ENCODE peak calls at places on chromosomes 12 and 14, in seven cellular contexts. G is endothelial cell of umbilical vein, H is lower leg skin, S is heart left ventricle, R is stomach, N is A549, W is GM12892. Y is an unnamed sample.

GRCh38 chr12:25459541-25459951 is 93.5 kb downstream of the LMNTD1 start:
- DNase-seq in G (no peak), H (no peak), S (no peak), R (no peak), N (no peak), W (peak; percentile 12), Y (no peak)

GRCh38 chr12:52119398-52120254 is 40.1 kb downstream of the SMIM41 start:
- DNase-seq in G (peak; percentile 35), H (peak; percentile 84), S (no peak), R (peak; percentile 77), N (peak; percentile 62), W (peak; percentile 40), Y (peak; percentile 50)

GRCh38 chr12:615620-616019 is 47.6 kb downstream of the NINJ2 start:
- DNase-seq in G (peak; percentile 90), H (no peak), S (no peak), R (no peak), N (no peak), W (no peak), Y (no peak)

GRCh38 chr14:77014734-77015133 is 13.8 kb downstream of the IRF2BPL start:
- DNase-seq in G (no peak), H (no peak), S (no peak), R (no peak), N (no peak), W (no peak), Y (no peak)

GRCh38 chr12:120209851-120210250 is 8.9 kb upstream of the RPLP0 start:
- DNase-seq in G (no peak), H (no peak), S (no peak), R (no peak), N (no peak), W (no peak), Y (no peak)

GRCh38 chr12:57254506-57255280 is 3.7 kb upstream of the STAC3 start:
- DNase-seq in G (no peak), H (peak; percentile 57), S (no peak), R (no peak), N (no peak), W (no peak), Y (no peak)

GRCh38 chr12:98998697-98999299 is 353.7 kb downstream of the APAF1 start:
- DNase-seq in G (peak; percentile 49), H (no peak), S (no peak), R (no peak), N (peak; percentile 47), W (no peak), Y (peak; percentile 13)

GRCh38 chr14:89041245-89041585 is 216.8 kb downstream of the TTC8 start:
- DNase-seq in G (no peak), H (no peak), S (no peak), R (peak; percentile 74), N (no peak), W (no peak), Y (no peak)

GRCh38 chr14:63800651-63801385 is 52.0 kb upstream of the SYNE2 start:
- DNase-seq in G (no peak), H (no peak), S (no peak), R (no peak), N (no peak), W (no peak), Y (peak; percentile 14)

GRCh38 chr12:92844147-92844763 is 84.8 kb downstream of the EEA1 start:
- DNase-seq in G (no peak), H (no peak), S (no peak), R (no peak), N (no peak), W (no peak), Y (no peak)

GRCh38 chr12:113171543-113171942 is 13.7 kb downstream of the DDX54 start:
- DNase-seq in G (no peak), H (no peak), S (no peak), R (no peak), N (no peak), W (no peak), Y (no peak)

GRCh38 chr12:130818381-130819247 is 20.4 kb downstream of the STX2 start:
- DNase-seq in G (peak; percentile 36), H (peak; percentile 92), S (peak; percentile 70), R (peak; percentile 80), N (peak; percentile 49), W (peak; percentile 94), Y (no peak)
- TF ChIP-seq POLR2A in G (no peak), H (no peak), S (no peak), R (no peak), N (no peak), W (no peak), Y (no peak)

DNA sequence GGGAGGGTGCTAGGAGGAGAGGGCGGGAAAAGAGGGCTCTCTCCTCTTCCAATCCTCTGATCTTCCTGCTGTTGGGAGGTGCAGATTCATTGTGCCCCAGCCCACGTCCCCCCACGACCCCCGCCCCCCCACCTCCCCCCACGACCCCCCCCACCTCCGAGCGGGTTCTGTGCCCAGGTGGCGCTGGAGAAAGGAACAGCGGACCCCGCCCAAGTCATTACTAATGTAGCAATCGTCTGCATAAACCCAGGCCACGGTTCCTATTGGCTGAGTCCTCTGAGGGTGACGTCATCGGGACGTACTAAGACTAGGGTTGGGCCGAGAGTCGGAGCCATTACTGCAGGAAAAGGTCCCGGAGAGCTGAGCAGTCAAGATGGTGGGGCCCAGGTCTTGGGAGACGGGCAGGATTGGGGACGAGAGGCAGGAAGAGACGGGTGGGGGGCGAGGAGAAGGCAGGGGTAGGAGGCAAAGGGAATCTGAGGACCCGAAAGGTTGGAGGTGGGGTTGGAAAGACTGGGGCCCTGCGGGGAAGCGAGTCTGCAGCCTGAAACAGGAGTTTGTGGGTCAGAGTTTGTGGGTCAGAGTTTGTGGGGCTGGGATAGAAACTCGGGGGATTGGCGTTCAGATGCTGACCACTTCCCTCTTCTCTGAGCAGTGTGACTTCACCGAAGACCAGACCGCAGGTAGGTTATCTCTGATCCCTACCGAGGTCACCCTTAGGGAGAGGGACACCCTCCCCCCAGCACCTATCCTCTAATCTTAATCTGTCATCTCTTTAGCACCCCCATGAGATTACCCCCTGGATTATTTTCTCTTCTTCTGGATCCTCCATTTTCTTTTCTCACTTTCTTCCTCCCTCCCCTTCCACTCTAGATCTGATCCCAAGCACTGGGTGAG is at the start of gene MYL6:
- DNase-seq in G (peak; percentile 96), H (peak; percentile 99), S (peak; percentile 98), R (peak; percentile 98), N (peak; percentile 99), W (peak; percentile 83), Y (peak; percentile 81)
- TF ChIP-seq POLR2A in G (peak; percentile 99), H (no peak), S (peak; percentile 99), R (peak; percentile 99), N (peak; percentile 99), W (peak; percentile 99), Y (peak; percentile 96)

GRCh38 chr12:3276226-3276625 is 199.0 kb downstream of the TSPAN9 start:
- DNase-seq in G (no peak), H (no peak), S (no peak), R (no peak), N (no peak), W (no peak), Y (no peak)

GRCh38 chr12:3273409-3273853 is 196.3 kb downstream of the TSPAN9 start:
- DNase-seq in G (no peak), H (no peak), S (no peak), R (no peak), N (peak; percentile 34), W (no peak), Y (peak; percentile 95)

GRCh38 chr12:3274664-3275063 is 197.5 kb downstream of the TSPAN9 start:
- DNase-seq in G (no peak), H (no peak), S (no peak), R (no peak), N (no peak), W (no peak), Y (no peak)

GRCh38 chr12:3277261-3277943 is 200.2 kb downstream of the TSPAN9 start:
- DNase-seq in G (no peak), H (no peak), S (no peak), R (peak; percentile 42), N (no peak), W (no peak), Y (no peak)

DNA sequence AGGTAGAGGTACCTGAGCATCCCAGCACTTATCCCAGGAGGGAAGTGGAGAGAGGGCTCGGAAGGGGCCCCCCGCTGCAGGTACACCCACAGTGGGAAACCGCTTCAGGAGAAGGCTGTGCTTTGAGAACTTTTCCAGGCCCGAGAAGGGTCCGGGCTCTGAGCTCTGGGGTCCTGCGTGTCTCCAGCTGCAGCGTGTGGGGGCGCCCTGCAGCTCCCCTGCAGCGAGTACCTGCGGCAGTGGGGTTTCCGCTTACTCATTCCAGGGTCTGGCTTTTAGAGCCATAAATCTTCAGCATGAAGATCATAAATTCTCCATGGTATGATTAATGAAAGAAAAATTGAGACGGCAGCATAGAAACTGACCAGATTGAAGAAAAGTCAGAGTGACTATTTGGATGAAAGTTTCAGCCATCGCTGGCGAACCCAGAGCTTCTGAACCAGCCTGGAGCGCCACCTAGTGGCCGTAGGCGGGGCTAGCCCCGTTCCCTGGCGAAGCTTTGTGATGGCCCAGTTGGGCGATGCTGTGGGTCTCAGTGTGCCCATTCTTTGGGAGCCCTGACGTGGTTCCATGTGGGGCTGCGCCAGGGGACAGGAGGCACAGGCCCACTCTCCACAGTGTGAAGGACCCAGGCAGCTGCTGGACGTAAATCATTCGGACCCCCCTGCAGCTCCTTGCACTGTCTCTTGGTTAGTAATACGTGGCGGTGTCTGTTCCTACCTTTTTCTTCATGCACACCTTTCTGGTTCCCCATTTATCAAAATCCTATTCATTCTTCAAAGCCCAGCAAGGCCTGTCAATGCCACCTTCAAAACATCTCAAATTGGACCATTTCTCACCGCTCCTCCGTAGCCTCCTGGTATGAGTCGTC is 198.2 kb downstream of the TSPAN9 start:
- DNase-seq in G (peak; percentile 48), H (peak; percentile 95), S (peak; percentile 81), R (peak; percentile 83), N (peak; percentile 62), W (peak; percentile 88), Y (peak; percentile 71)
- TF ChIP-seq POLR2A in G (no peak), H (no peak), S (no peak), R (no peak), N (no peak), W (no peak), Y (no peak)

DNA sequence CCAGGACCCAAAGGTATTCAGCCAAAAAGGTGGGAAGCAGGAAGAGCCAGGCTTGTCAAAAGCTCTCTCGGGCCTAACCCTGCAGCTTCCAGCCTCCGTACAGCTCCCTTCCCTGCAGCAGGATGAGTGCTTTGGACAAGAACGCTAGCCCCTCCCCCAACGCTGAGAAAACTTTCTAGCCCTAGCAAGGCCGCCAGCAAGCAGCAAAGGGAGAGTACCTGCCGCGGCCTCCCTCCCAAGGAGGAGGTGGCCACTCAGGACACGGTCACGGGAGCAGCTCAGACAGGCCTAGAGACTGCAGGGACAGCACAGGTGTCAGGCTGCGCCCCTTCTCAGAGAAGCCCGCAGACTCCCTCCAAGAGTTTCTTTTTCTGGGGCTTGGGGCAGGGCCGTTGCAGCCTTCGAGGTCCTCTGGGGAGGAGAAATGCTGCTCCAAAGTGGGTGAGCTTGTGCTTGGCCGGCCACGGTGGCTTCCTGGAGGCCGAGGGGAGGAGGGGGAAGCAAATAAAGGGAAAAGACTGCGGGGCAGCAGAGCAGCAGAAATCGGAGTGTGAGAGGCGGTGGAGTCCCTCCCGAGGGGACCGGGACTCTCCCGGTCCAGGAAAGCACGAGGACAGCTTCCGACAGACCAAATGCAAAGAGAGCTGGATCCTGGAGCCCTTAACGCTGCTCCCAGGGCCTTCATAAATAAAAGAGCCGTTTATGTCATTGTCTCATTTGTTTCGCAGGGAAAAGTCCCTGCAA is 4.0 kb upstream of the PNMA1 start:
- DNase-seq in G (no peak), H (peak; percentile 85), S (peak; percentile 62), R (no peak), N (no peak), W (no peak), Y (no peak)
- TF ChIP-seq POLR2A in G (no peak), H (no peak), S (no peak), R (no peak), N (no peak), W (no peak), Y (no peak)

GRCh38 chr14:69712637-69713088 is 54.3 kb upstream of the SRSF5 start:
- DNase-seq in G (peak; percentile 41), H (peak; percentile 85), S (peak; percentile 62), R (peak; percentile 70), N (no peak), W (no peak), Y (no peak)
- TF ChIP-seq POLR2A in G (no peak), H (no peak), S (no peak), R (no peak), N (no peak), W (no peak), Y (no peak)

Y was measured in H54.